ENCODE peak calls at places on chromosomes 1 and 21, in seven cellular contexts. T is ovary, M is right atrium auricular region, Z is DND-41, D is stomach, L is colonic mucosa, O is lower lobe of right lung. K is an unnamed sample.

GRCh38 chr1:94332952-94333351 is 85.2 kb upstream of the ABCD3 start:
- DNase-seq in O (no peak), T (no peak), L (no peak), Z (no peak), D (no peak), M (no peak), K (no peak)

GRCh38 chr21:32653326-32653901 is 41.2 kb upstream of the CFAP298 start:
- DNase-seq in T (no peak), M (no peak), D (no peak), L (no peak), O (no peak), Z (peak; percentile 20), K (peak; percentile 18)

GRCh38 chr21:31872452-31873274 is at the start of gene HUNK:
- DNase-seq in L (peak; percentile 68), T (peak; percentile 19), M (no peak), O (peak; percentile 56), D (no peak), Z (no peak), K (no peak)

GRCh38 chr1:82398357-82398756 is 597.6 kb downstream of the ADGRL2 start:
- DNase-seq in O (no peak), Z (no peak), M (no peak), T (no peak), L (no peak), D (no peak), K (no peak)

GRCh38 chr21:15669247-15669646 is 60.5 kb upstream of the USP25 start:
- DNase-seq in T (no peak), O (no peak), Z (no peak), M (no peak), L (no peak), D (no peak), K (no peak)

GRCh38 chr1:183185941-183186490 is at the start of gene LAMC2:
- DNase-seq in T (peak; percentile 39), D (peak; percentile 66), M (no peak), Z (no peak), L (peak; percentile 73), O (peak; percentile 72), K (no peak)

GRCh38 chr1:176466514-176466913 is 3.5 kb downstream of the PAPPA2 start:
- DNase-seq in M (no peak), Z (peak; percentile 33), T (no peak), O (no peak), L (no peak), D (no peak), K (no peak)

GRCh38 chr1:67919714-67920113 is 86.4 kb upstream of the GNG12 start:
- DNase-seq in T (no peak), D (no peak), Z (no peak), M (no peak), O (no peak), L (no peak), K (no peak)

GRCh38 chr1:244361764-244362473 is 89.8 kb downstream of the ADSS2 start:
- DNase-seq in Z (no peak), M (no peak), T (peak; percentile 22), O (no peak), L (no peak), D (no peak), K (no peak)

GRCh38 chr21:38643404-38644023 is 145.2 kb upstream of the ERG start:
- DNase-seq in D (no peak), Z (no peak), M (no peak), T (no peak), O (no peak), L (no peak), K (no peak)

GRCh38 chr1:17119744-17120482 is 662 bp upstream of the PADI2 start:
- DNase-seq in L (no peak), M (no peak), D (no peak), Z (no peak), T (no peak), O (peak; percentile 75), K (no peak)

GRCh38 chr21:29346281-29346680 is 47.6 kb downstream of the BACH1 start:
- DNase-seq in O (no peak), M (no peak), T (no peak), D (no peak), Z (no peak), L (no peak), K (no peak)

GRCh38 chr1:230860617-230861384 is 7.5 kb downstream of the C1orf198 start:
- DNase-seq in Z (no peak), M (no peak), L (no peak), T (no peak), O (no peak), D (no peak), K (no peak)
- H3K4me1 ChIP-seq in Z (no peaks in the 10 kb centered on the region), M (no peaks in the 10 kb centered on the region), L (no peaks in the 10 kb centered on the region), T (peaks cover 53% of the 10 kb centered on the region), O (peaks cover 80% of the 10 kb centered on the region), D (peaks cover 83% of the 10 kb centered on the region), K (no peaks in the 10 kb centered on the region)

GRCh38 chr1:114227059-114227458 is 73.4 kb upstream of the SYT6 start:
- DNase-seq in L (no peak), M (no peak), D (no peak), T (no peak), O (no peak), Z (no peak), K (no peak)
- H3K36me3 ChIP-seq in L (no peaks in the 10 kb centered on the region), M (no peaks in the 10 kb centered on the region), D (no peaks in the 10 kb centered on the region), T (no peaks in the 10 kb centered on the region), O (no peaks in the 10 kb centered on the region), Z (no peaks in the 10 kb centered on the region), K (no peaks in the 10 kb centered on the region)

GRCh38 chr1:185316163-185317033 is 645 bp downstream of the IVNS1ABP start:
- DNase-seq in T (peak; percentile 97), L (peak; percentile 99), O (peak; percentile 95), M (peak; percentile 93), D (peak; percentile 94), Z (peak; percentile 95), K (peak; percentile 88)
- H3K4me1 ChIP-seq in T (peaks cover 4% of the 10 kb centered on the region), L (peaks cover 12% of the 10 kb centered on the region), O (peaks cover 55% of the 10 kb centered on the region), M (no peaks in the 10 kb centered on the region), D (peaks cover 64% of the 10 kb centered on the region), Z (peaks cover 56% of the 10 kb centered on the region), K (peaks cover 54% of the 10 kb centered on the region)

GRCh38 chr1:198245379-198245778 is 88.6 kb downstream of the NEK7 start:
- DNase-seq in Z (no peak), O (no peak), T (no peak), D (no peak), M (no peak), L (no peak), K (no peak)
- H3K36me3 ChIP-seq in Z (peaks cover 17% of the 10 kb centered on the region), O (no peaks in the 10 kb centered on the region), T (no peaks in the 10 kb centered on the region), D (peaks cover 3% of the 10 kb centered on the region), M (no peaks in the 10 kb centered on the region), L (no peaks in the 10 kb centered on the region), K (no peaks in the 10 kb centered on the region)

GRCh38 chr1:111476214-111476613 is 2.4 kb downstream of the C1orf162 start:
- DNase-seq in M (no peak), O (no peak), T (no peak), Z (no peak), D (no peak), L (no peak), K (no peak)

GRCh38 chr1:111474106-111474505 is 322 bp downstream of the C1orf162 start:
- DNase-seq in O (no peak), M (no peak), D (no peak), Z (no peak), L (no peak), T (no peak), K (no peak)

GRCh38 chr1:111475706-111476105 is 1.9 kb downstream of the C1orf162 start:
- DNase-seq in L (no peak), D (no peak), Z (no peak), T (no peak), O (no peak), M (no peak), K (peak; percentile 21)

GRCh38 chr1:111476761-111477309 is 3.1 kb downstream of the C1orf162 start:
- DNase-seq in O (no peak), Z (peak; percentile 77), M (no peak), T (no peak), L (peak; percentile 24), D (no peak), K (peak; percentile 7)

DNA sequence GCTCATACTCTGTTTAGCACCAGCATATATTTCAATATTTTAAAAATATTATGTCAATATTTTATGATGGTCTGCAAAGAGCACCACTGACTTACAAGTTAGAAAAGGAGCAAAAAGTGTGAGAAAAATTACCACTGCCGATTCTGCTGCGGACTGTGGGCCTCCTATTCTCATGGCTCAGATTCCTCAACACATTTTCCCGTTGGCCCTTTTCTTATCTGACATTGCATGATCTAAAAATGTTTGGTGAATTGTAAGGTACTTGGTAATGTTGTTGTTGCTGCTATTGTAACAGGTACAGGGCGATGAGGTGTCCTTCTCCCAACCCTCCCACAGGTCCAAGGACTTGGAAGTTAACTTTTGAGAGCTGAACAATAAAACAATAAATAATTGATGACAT is 737 bp downstream of the C1orf162 start:
- DNase-seq in T (no peak), O (no peak), M (no peak), Z (no peak), L (no peak), D (no peak), K (no peak)
- H3K4me1 ChIP-seq in T (peaks cover 4% of the 10 kb centered on the region), O (peaks cover 38% of the 10 kb centered on the region), M (no peaks in the 10 kb centered on the region), Z (peaks cover 50% of the 10 kb centered on the region), L (no peaks in the 10 kb centered on the region), D (peaks cover 46% of the 10 kb centered on the region), K (peaks cover 79% of the 10 kb centered on the region)

GRCh38 chr1:170547255-170547654 is 15.3 kb downstream of the GORAB start:
- DNase-seq in O (no peak), T (no peak), D (no peak), M (no peak), Z (no peak), L (no peak), K (no peak)

GRCh38 chr1:170545476-170545875 is 13.5 kb downstream of the GORAB start:
- DNase-seq in O (no peak), Z (no peak), L (no peak), M (no peak), T (no peak), D (no peak), K (no peak)

GRCh38 chr1:170548497-170548896 is 16.5 kb downstream of the GORAB start:
- DNase-seq in M (no peak), Z (no peak), L (no peak), T (no peak), O (no peak), D (no peak), K (no peak)
- H3K36me3 ChIP-seq in M (peaks cover 82% of the 10 kb centered on the region), Z (peaks cover 90% of the 10 kb centered on the region), L (no peaks in the 10 kb centered on the region), T (no peaks in the 10 kb centered on the region), O (peaks cover 98% of the 10 kb centered on the region), D (peaks cover 96% of the 10 kb centered on the region), K (peaks cover 15% of the 10 kb centered on the region)

GRCh38 chr1:248625166-248625565 is 9.7 kb downstream of the OR2T11 start:
- DNase-seq in L (no peak), Z (no peak), O (no peak), M (no peak), T (no peak), D (no peak), K (no peak)

GRCh38 chr1:248630551-248630950 is 4.3 kb downstream of the OR2T11 start:
- DNase-seq in O (no peak), Z (no peak), L (no peak), T (no peak), M (no peak), D (no peak), K (no peak)

GRCh38 chr1:248627971-248628844 is 6.7 kb downstream of the OR2T11 start:
- DNase-seq in D (no peak), M (no peak), Z (no peak), T (no peak), O (no peak), L (no peak), K (no peak)

GRCh38 chr1:248622491-248623106 is 12.3 kb downstream of the OR2T11 start:
- DNase-seq in O (no peak), D (no peak), M (no peak), L (no peak), Z (peak; percentile 4), T (no peak), K (peak; percentile 15)

GRCh38 chr1:248625971-248626370 is 8.9 kb downstream of the OR2T11 start:
- DNase-seq in D (no peak), Z (no peak), L (no peak), M (no peak), T (no peak), O (no peak), K (no peak)
- H3K4me1 ChIP-seq in D (no peaks in the 10 kb centered on the region), Z (no peaks in the 10 kb centered on the region), L (no peaks in the 10 kb centered on the region), M (no peaks in the 10 kb centered on the region), T (no peaks in the 10 kb centered on the region), O (no peaks in the 10 kb centered on the region), K (peaks cover 4% of the 10 kb centered on the region)